ENCODE peak calls at places on chromosomes 16 and 17, in four cellular contexts. X is GM12878, J is HL-60, G is K562. M is an unnamed sample.

GRCh38 chr17:4900231-4901107 is 1.1 kb downstream of the C17orf107 start:
- DNase-seq in J (no peak), X (no peak), G (no peak), M (no peak)

GRCh38 chr17:81651692-81652091 is 4.7 kb downstream of the PDE6G start:
- DNase-seq in X (no peak), G (peak; percentile 42), J (no peak), M (no peak)

GRCh38 chr16:73396556-73396955 is 348.6 kb upstream of the ZFHX3 start:
- DNase-seq in X (no peak), J (peak; percentile 16), G (no peak), M (no peak)

GRCh38 chr17:35051183-35051578 is 12.3 kb downstream of the RFFL start:
- DNase-seq in J (no peak), X (no peak), G (peak; percentile 59), M (peak; percentile 26)

GRCh38 chr16:56198755-56199114 is 7.4 kb downstream of the GNAO1 start:
- DNase-seq in G (no peak), J (no peak), X (no peak), M (no peak)

GRCh38 chr17:29444589-29444988 is 54.4 kb downstream of the TAOK1 start:
- DNase-seq in J (no peak), X (no peak), G (no peak), M (no peak)

GRCh38 chr16:51151435-51151950 is 423 bp upstream of the SALL1 start:
- DNase-seq in J (no peak), X (no peak), G (no peak), M (no peak)

GRCh38 chr17:71163121-71163812 is 957.6 kb upstream of the SOX9 start:
- DNase-seq in J (no peak), G (no peak), X (no peak), M (no peak)

GRCh38 chr17:21208352-21208751 is 5.6 kb downstream of the TMEM11 start:
- DNase-seq in X (no peak), G (no peak), J (no peak), M (no peak)

GRCh38 chr17:37844158-37844976 is 79.8 kb upstream of the TBC1D3K start:
- DNase-seq in X (no peak), G (peak; percentile 73), J (peak; percentile 62), M (no peak)
- TF ChIP-seq SPI1 in X (peak; percentile 39), G (peak; percentile 11), J (peak; percentile 91), M (peak; percentile 53)

DNA sequence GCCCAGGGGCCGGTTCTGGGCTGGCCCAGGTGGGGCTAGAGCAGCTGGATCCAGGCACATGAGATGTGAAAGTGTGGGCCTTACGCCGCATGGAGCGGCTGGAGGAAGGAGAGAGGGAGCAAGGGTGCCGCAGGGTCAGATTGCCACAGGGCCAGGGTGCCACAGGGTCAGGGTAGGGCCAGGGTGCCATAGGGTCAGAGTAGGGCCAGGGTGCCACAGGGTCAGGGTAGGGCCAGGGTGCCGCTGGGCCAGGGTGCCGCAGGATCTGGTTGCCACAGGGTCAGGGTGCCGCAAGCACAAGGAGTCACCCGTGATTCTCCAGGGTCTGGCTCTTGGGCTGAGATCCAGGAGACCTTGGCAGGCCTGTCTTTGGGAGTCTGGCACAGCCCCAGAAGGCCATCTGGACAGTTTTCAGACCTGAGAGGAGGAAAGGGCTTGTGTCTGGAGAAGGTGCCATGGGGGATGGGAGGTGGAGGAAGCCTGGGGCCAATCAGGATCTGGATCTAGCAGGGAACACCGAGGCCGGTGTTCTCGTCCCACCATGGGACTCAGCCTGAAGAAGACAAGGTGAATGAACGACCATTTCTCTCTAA is 13.1 kb upstream of the LASP1NB start:
- DNase-seq in J (no peak), X (no peak), G (no peak), M (no peak)
- TF ChIP-seq SPI1 in J (no peak), X (no peak), G (no peak), M (no peak)

GRCh38 chr16:61237804-61238485 is 798.3 kb downstream of the CDH8 start:
- DNase-seq in J (no peak), X (no peak), G (no peak), M (no peak)
- TF ChIP-seq SPI1 in J (no peak), X (no peak), G (no peak), M (no peak)

DNA sequence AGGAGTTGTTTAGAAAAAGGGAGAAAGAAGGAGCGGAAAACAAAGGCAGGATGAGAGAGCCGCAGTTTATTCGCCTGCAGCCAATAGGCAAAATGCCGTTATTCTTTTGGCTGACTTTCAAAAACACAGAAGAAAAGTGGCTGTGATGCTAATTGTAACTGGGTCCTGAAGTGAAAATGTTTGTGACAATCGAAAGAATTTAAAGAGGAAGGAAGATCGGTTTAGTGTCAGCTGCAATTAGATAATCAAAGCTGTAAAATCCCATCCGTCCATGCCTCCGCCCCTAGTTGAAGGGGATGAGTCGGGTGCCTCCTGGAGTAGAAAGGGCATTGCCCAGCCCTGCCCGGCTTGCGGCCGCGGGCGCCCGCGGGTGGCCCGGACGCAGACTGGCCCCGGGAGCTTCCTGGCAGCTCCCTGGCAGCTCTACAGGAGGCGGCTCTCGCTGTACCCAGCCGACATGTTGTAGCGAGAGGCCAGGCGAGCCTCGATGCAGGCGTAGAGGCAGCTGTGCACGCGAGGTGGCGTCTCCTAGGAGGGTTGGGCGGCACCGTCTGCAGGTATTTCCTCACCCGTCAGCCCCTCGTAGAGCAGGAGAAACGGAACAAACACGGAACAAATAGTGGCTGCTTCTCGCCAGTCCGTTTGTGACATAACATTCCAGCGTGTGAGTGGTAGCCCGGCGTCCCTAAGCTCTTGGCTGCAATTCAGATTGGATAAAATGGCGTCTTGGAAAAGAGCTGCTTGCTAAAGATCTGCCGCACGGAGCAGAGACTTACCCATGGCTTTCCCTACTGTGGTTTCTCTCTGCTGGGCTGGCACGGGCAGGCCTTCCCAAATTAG is 82.3 kb downstream of the TNRC6C start:
- DNase-seq in G (no peak), X (peak; percentile 21), J (no peak), M (peak; percentile 39)
- TF ChIP-seq SPI1 in G (no peak), X (no peak), J (no peak), M (no peak)

M was measured in GM12891.